ENCODE peak calls at places on chromosomes 7 and 10, in seven cellular contexts. Z, V, P, O, B, X and E are unnamed samples.
A peak's percentile ranks its signal among the peaks of the same experiment; 100 is the strongest.

GRCh38 chr7:74032191-74032490 is 4.2 kb downstream of the ELN start:
- DNase-seq in Z (peak; percentile 67), V (no peak), P (no peak), O (no peak), B (peak; percentile 74), X (peak; percentile 68), E (no peak)

GRCh38 chr7:118059209-118059608 is 124.8 kb upstream of the LSM8 start:
- DNase-seq in Z (no peak), V (no peak), P (no peak), O (no peak), B (no peak), X (peak; percentile 20), E (no peak)

GRCh38 chr7:391411-391951 is 101.5 kb downstream of the FOXL3 start:
- DNase-seq in Z (no peak), V (peak; percentile 19), P (no peak), O (no peak), B (peak; percentile 63), X (no peak), E (no peak)

GRCh38 chr10:129360046-129360445 is 107.0 kb upstream of the MGMT start:
- DNase-seq in Z (no peak), V (no peak), P (no peak), O (no peak), B (no peak), X (no peak), E (no peak)

GRCh38 chr7:33706666-33707194 is 198.6 kb upstream of the BMPER start:
- DNase-seq in Z (no peak), V (no peak), P (no peak), O (no peak), B (no peak), X (no peak), E (no peak)

GRCh38 chr10:118725784-118726507 is 28.8 kb downstream of the CACUL1 start:
- DNase-seq in Z (peak; percentile 42), V (no peak), P (peak; percentile 13), O (no peak), B (no peak), X (peak; percentile 87), E (no peak)

GRCh38 chr10:88088441-88089340 is 225.3 kb downstream of the PTEN start:
- DNase-seq in Z (no peak), V (no peak), P (no peak), O (no peak), B (no peak), X (no peak), E (no peak)

GRCh38 chr10:116995648-116996047 is 9.3 kb downstream of the SHTN1 start:
- DNase-seq in Z (no peak), V (no peak), P (no peak), O (no peak), B (no peak), X (no peak), E (no peak)

GRCh38 chr7:30659312-30659711 is 22.9 kb downstream of the CRHR2 start:
- DNase-seq in Z (no peak), V (no peak), P (no peak), O (no peak), B (no peak), X (no peak), E (no peak)

GRCh38 chr7:12729112-12729511 is 41.7 kb downstream of the ARL4A start:
- DNase-seq in Z (no peak), V (peak; percentile 84), P (peak; percentile 72), O (no peak), B (peak; percentile 54), X (peak; percentile 57), E (no peak)